ENCODE peak calls at places on chromosomes 11 and 22, in nine cellular contexts. One of them, this sample, is unnamed.

GRCh38 chr22:16960220-16960883 is 47.7 kb downstream of the GAB4 start:
- DNase-seq in psoas muscle: no peak
- DNase-seq in A549: no peak
- DNase-seq in breast epithelium: no peak
- DNase-seq in brain microvascular endothelial cell: no peak
- DNase-seq in A673: no peak
- DNase-seq in heart right ventricle: no peak
- DNase-seq in ovary: no peak
- DNase-seq in endothelial cell of umbilical vein: no peak
- DNase-seq in this sample: no peak

GRCh38 chr11:35617687-35618496 is at the start of gene FJX1:
- DNase-seq in A673: peak
- DNase-seq in ovary: peak
- DNase-seq in endothelial cell of umbilical vein: peak
- DNase-seq in psoas muscle: peak
- DNase-seq in A549: peak
- DNase-seq in brain microvascular endothelial cell: peak
- DNase-seq in heart right ventricle: peak
- DNase-seq in breast epithelium: peak
- DNase-seq in this sample: peak

GRCh38 chr11:73055655-73056354 is 86.3 kb downstream of the FCHSD2 start:
- DNase-seq in ovary: no peak
- DNase-seq in A549: no peak
- DNase-seq in heart right ventricle: no peak
- DNase-seq in brain microvascular endothelial cell: no peak
- DNase-seq in endothelial cell of umbilical vein: no peak
- DNase-seq in psoas muscle: no peak
- DNase-seq in A673: no peak
- DNase-seq in breast epithelium: no peak
- DNase-seq in this sample: no peak

GRCh38 chr11:103779054-103779453 is 257.4 kb upstream of the DDI1 start:
- DNase-seq in psoas muscle: no peak
- DNase-seq in heart right ventricle: no peak
- DNase-seq in brain microvascular endothelial cell: no peak
- DNase-seq in A673: no peak
- DNase-seq in breast epithelium: no peak
- DNase-seq in endothelial cell of umbilical vein: no peak
- DNase-seq in A549: no peak
- DNase-seq in ovary: no peak
- DNase-seq in this sample: no peak

GRCh38 chr22:46381142-46381541 is 45.6 kb downstream of the TRMU start:
- DNase-seq in psoas muscle: no peak
- DNase-seq in A549: peak
- DNase-seq in breast epithelium: no peak
- DNase-seq in brain microvascular endothelial cell: no peak
- DNase-seq in heart right ventricle: no peak
- DNase-seq in A673: no peak
- DNase-seq in endothelial cell of umbilical vein: no peak
- DNase-seq in ovary: no peak
- DNase-seq in this sample: peak

GRCh38 chr11:14584595-14584994 is 59.0 kb upstream of the PDE3B start:
- DNase-seq in A673: no peak
- DNase-seq in brain microvascular endothelial cell: no peak
- DNase-seq in A549: peak
- DNase-seq in breast epithelium: no peak
- DNase-seq in ovary: no peak
- DNase-seq in heart right ventricle: no peak
- DNase-seq in endothelial cell of umbilical vein: no peak
- DNase-seq in psoas muscle: no peak
- DNase-seq in this sample: no peak

GRCh38 chr11:134554861-134555260 is 142.8 kb upstream of the B3GAT1 start:
- DNase-seq in A673: no peak
- DNase-seq in psoas muscle: no peak
- DNase-seq in A549: no peak
- DNase-seq in brain microvascular endothelial cell: no peak
- DNase-seq in ovary: no peak
- DNase-seq in endothelial cell of umbilical vein: no peak
- DNase-seq in breast epithelium: no peak
- DNase-seq in heart right ventricle: no peak
- DNase-seq in this sample: no peak

GRCh38 chr22:41491379-41492100 is 22.6 kb downstream of the ACO2 start:
- DNase-seq in A673: peak
- DNase-seq in ovary: peak
- DNase-seq in A549: no peak
- DNase-seq in heart right ventricle: no peak
- DNase-seq in psoas muscle: no peak
- DNase-seq in endothelial cell of umbilical vein: no peak
- DNase-seq in breast epithelium: no peak
- DNase-seq in brain microvascular endothelial cell: no peak
- DNase-seq in this sample: peak

GRCh38 chr11:117197516-117198456 is 1.4 kb upstream of the TAGLN start:
- DNase-seq in psoas muscle: peak
- DNase-seq in heart right ventricle: peak
- DNase-seq in A673: no peak
- DNase-seq in brain microvascular endothelial cell: no peak
- DNase-seq in endothelial cell of umbilical vein: no peak
- DNase-seq in breast epithelium: peak
- DNase-seq in A549: peak
- DNase-seq in ovary: peak
- DNase-seq in this sample: no peak

GRCh38 chr11:1237128-1237580 is 14.3 kb downstream of the MUC5B start:
- DNase-seq in heart right ventricle: no peak
- DNase-seq in psoas muscle: peak
- DNase-seq in A673: no peak
- DNase-seq in A549: no peak
- DNase-seq in brain microvascular endothelial cell: no peak
- DNase-seq in breast epithelium: no peak
- DNase-seq in ovary: no peak
- DNase-seq in endothelial cell of umbilical vein: no peak
- DNase-seq in this sample: no peak

GRCh38 chr22:39647836-39648500 is 77.4 kb downstream of the CACNA1I start:
- DNase-seq in endothelial cell of umbilical vein: no peak
- DNase-seq in heart right ventricle: no peak
- DNase-seq in psoas muscle: peak
- DNase-seq in A673: no peak
- DNase-seq in ovary: no peak
- DNase-seq in breast epithelium: no peak
- DNase-seq in A549: no peak
- DNase-seq in brain microvascular endothelial cell: no peak
- DNase-seq in this sample: no peak

GRCh38 chr22:18000441-18001039 is 23.8 kb downstream of the MICAL3 start:
- DNase-seq in A549: peak
- DNase-seq in psoas muscle: peak
- DNase-seq in heart right ventricle: no peak
- DNase-seq in A673: peak
- DNase-seq in endothelial cell of umbilical vein: peak
- DNase-seq in ovary: peak
- DNase-seq in breast epithelium: no peak
- DNase-seq in brain microvascular endothelial cell: no peak
- DNase-seq in this sample: peak

GRCh38 chr11:105219269-105219668 is 79.7 kb upstream of the CARD18 start:
- DNase-seq in endothelial cell of umbilical vein: no peak
- DNase-seq in psoas muscle: no peak
- DNase-seq in A549: no peak
- DNase-seq in A673: peak
- DNase-seq in brain microvascular endothelial cell: no peak
- DNase-seq in breast epithelium: no peak
- DNase-seq in heart right ventricle: no peak
- DNase-seq in ovary: no peak
- DNase-seq in this sample: no peak

GRCh38 chr11:21866781-21867180 is 326.1 kb upstream of the ANO5 start:
- DNase-seq in heart right ventricle: no peak
- DNase-seq in brain microvascular endothelial cell: no peak
- DNase-seq in psoas muscle: no peak
- DNase-seq in A549: no peak
- DNase-seq in ovary: no peak
- DNase-seq in endothelial cell of umbilical vein: no peak
- DNase-seq in A673: peak
- DNase-seq in breast epithelium: no peak
- DNase-seq in this sample: no peak

GRCh38 chr22:42620084-42620483 is 5.4 kb upstream of the POLDIP3 start:
- DNase-seq in ovary: no peak
- DNase-seq in A549: no peak
- DNase-seq in breast epithelium: no peak
- DNase-seq in brain microvascular endothelial cell: no peak
- DNase-seq in endothelial cell of umbilical vein: no peak
- DNase-seq in A673: no peak
- DNase-seq in heart right ventricle: no peak
- DNase-seq in psoas muscle: no peak
- DNase-seq in this sample: no peak

GRCh38 chr11:69843529-69843921 is 24.3 kb upstream of the FGF3 start:
- DNase-seq in endothelial cell of umbilical vein: no peak
- DNase-seq in heart right ventricle: no peak
- DNase-seq in A673: no peak
- DNase-seq in breast epithelium: no peak
- DNase-seq in ovary: peak
- DNase-seq in psoas muscle: no peak
- DNase-seq in brain microvascular endothelial cell: no peak
- DNase-seq in A549: no peak
- DNase-seq in this sample: no peak

GRCh38 chr11:69841170-69841858 is 22.1 kb upstream of the FGF3 start:
- DNase-seq in A549: no peak
- DNase-seq in brain microvascular endothelial cell: no peak
- DNase-seq in breast epithelium: no peak
- DNase-seq in heart right ventricle: no peak
- DNase-seq in endothelial cell of umbilical vein: no peak
- DNase-seq in ovary: no peak
- DNase-seq in psoas muscle: no peak
- DNase-seq in A673: no peak
- DNase-seq in this sample: no peak

GRCh38 chr11:69842746-69843528 is 23.7 kb upstream of the FGF3 start:
- DNase-seq in A673: no peak
- DNase-seq in brain microvascular endothelial cell: no peak
- DNase-seq in psoas muscle: no peak
- DNase-seq in heart right ventricle: no peak
- DNase-seq in A549: no peak
- DNase-seq in breast epithelium: no peak
- DNase-seq in ovary: peak
- DNase-seq in endothelial cell of umbilical vein: no peak
- DNase-seq in this sample: no peak

GRCh38 chr11:69840371-69841169 is 21.4 kb upstream of the FGF3 start:
- DNase-seq in endothelial cell of umbilical vein: no peak
- DNase-seq in heart right ventricle: no peak
- DNase-seq in ovary: peak
- DNase-seq in A673: peak
- DNase-seq in breast epithelium: no peak
- DNase-seq in A549: no peak
- DNase-seq in psoas muscle: no peak
- DNase-seq in brain microvascular endothelial cell: no peak
- DNase-seq in this sample: no peak

GRCh38 chr11:69841859-69842698 is 22.9 kb upstream of the FGF3 start:
- DNase-seq in ovary: peak
- DNase-seq in heart right ventricle: no peak
- DNase-seq in brain microvascular endothelial cell: no peak
- DNase-seq in psoas muscle: no peak
- DNase-seq in A549: peak
- DNase-seq in A673: peak
- DNase-seq in endothelial cell of umbilical vein: no peak
- DNase-seq in breast epithelium: no peak
- DNase-seq in this sample: peak
- TF ChIP-seq CTCF in ovary: no peak
- TF ChIP-seq CTCF in heart right ventricle: peak
- TF ChIP-seq CTCF in brain microvascular endothelial cell: peak
- TF ChIP-seq CTCF in psoas muscle: no peak
- TF ChIP-seq CTCF in A549: peak
- TF ChIP-seq CTCF in A673: peak
- TF ChIP-seq CTCF in endothelial cell of umbilical vein: peak
- TF ChIP-seq CTCF in breast epithelium: no peak
- TF ChIP-seq CTCF in this sample: peak

GRCh38 chr11:95700471-95700817 is 89.1 kb downstream of the FAM76B start:
- DNase-seq in breast epithelium: no peak
- DNase-seq in A549: no peak
- DNase-seq in A673: no peak
- DNase-seq in psoas muscle: no peak
- DNase-seq in brain microvascular endothelial cell: no peak
- DNase-seq in ovary: no peak
- DNase-seq in endothelial cell of umbilical vein: no peak
- DNase-seq in heart right ventricle: no peak
- DNase-seq in this sample: no peak
- H3K4me3 ChIP-seq in breast epithelium: no peak
- H3K4me3 ChIP-seq in A549: no peak
- H3K4me3 ChIP-seq in A673: no peak
- H3K4me3 ChIP-seq in psoas muscle: no peak
- H3K4me3 ChIP-seq in brain microvascular endothelial cell: no peak
- H3K4me3 ChIP-seq in ovary: no peak
- H3K4me3 ChIP-seq in endothelial cell of umbilical vein: no peak
- H3K4me3 ChIP-seq in heart right ventricle: no peak
- H3K4me3 ChIP-seq in this sample: no peak

DNA sequence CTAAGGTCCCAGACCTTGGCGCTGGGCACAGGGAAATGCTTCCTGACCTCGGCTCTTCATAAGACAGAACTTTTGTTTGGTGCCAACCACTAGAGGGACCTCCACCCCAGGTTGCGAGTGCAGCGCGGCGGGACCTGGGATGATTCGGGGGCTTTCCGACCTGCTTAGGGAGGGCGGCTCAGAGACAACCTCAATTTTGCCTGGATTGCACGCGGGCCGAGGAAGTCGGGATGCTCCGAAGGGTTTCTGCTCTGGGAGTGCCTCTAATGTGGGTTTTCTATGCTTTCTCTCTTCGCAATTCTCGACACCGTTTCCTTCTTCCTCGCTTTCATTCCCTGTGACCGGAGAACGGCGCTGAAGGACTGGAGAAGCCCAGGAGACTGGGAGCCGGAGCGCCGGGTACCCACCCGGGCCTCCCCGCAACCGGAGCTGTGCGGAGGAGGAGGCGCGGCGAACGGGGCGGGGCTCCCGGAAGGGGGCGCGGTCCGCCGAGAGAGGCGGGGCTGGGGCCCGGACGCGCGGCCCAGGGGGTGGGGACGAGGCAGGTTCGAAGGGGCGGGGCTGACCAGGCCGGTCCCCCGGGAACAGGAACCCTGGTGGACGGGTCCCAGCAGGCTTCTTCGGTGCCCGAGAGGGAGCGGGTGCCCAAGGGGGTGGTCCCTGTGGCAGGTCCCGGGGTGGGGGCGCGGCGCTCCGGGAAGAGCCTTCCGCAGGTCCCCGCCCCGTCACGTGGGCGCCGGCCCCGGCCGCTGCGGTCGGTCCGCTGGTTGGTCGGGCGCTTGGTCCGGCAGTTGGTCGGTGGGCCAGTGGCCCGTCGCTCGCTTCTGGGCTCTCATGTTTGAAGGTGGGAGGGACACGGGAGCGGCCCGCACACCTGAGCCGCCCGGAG is at the start of gene PPFIBP2:
- DNase-seq in breast epithelium: peak
- DNase-seq in heart right ventricle: peak
- DNase-seq in ovary: peak
- DNase-seq in psoas muscle: peak
- DNase-seq in A673: peak
- DNase-seq in A549: peak
- DNase-seq in brain microvascular endothelial cell: peak
- DNase-seq in endothelial cell of umbilical vein: peak
- DNase-seq in this sample: peak
- TF ChIP-seq CTCF in breast epithelium: peak
- TF ChIP-seq CTCF in heart right ventricle: peak
- TF ChIP-seq CTCF in ovary: peak
- TF ChIP-seq CTCF in psoas muscle: peak
- TF ChIP-seq CTCF in A673: peak
- TF ChIP-seq CTCF in A549: peak
- TF ChIP-seq CTCF in brain microvascular endothelial cell: peak
- TF ChIP-seq CTCF in endothelial cell of umbilical vein: peak
- TF ChIP-seq CTCF in this sample: peak

GRCh38 chr11:118529584-118530175 is 1.3 kb upstream of the TMEM25 start:
- DNase-seq in brain microvascular endothelial cell: no peak
- DNase-seq in breast epithelium: no peak
- DNase-seq in heart right ventricle: no peak
- DNase-seq in ovary: no peak
- DNase-seq in endothelial cell of umbilical vein: no peak
- DNase-seq in psoas muscle: no peak
- DNase-seq in A673: no peak
- DNase-seq in A549: no peak
- DNase-seq in this sample: no peak
- H3K4me3 ChIP-seq in brain microvascular endothelial cell: no peak
- H3K4me3 ChIP-seq in breast epithelium: peak
- H3K4me3 ChIP-seq in heart right ventricle: no peak
- H3K4me3 ChIP-seq in ovary: peak
- H3K4me3 ChIP-seq in endothelial cell of umbilical vein: no peak
- H3K4me3 ChIP-seq in psoas muscle: peak
- H3K4me3 ChIP-seq in A673: peak
- H3K4me3 ChIP-seq in A549: no peak
- H3K4me3 ChIP-seq in this sample: peak

This sample was measured in foreskin fibroblast.